ENCODE peak calls at places on chromosomes 4 and X, in five cellular contexts. R, Z, M, I and A are unnamed samples.

GRCh38 chr4:82786004-82786400 is 12.6 kb downstream of the SCD5 start:
- DNase-seq in R (no peak), Z (no peak), M (no peak), I (no peak), A (no peak)

GRCh38 chr4:10664408-10664807 is 20.2 kb downstream of the CLNK start:
- DNase-seq in R (no peak), Z (peak), M (no peak), I (no peak), A (no peak)

GRCh38 chrX:44306336-44306735 is 37.1 kb downstream of the EFHC2 start:
- DNase-seq in R (no peak), Z (peak), M (no peak), I (no peak), A (no peak)

GRCh38 chr4:6957148-6957520 is 47.5 kb downstream of the TBC1D14 start:
- DNase-seq in R (no peak), Z (no peak), M (no peak), I (no peak), A (no peak)

GRCh38 chr4:8831221-8832129 is 40.2 kb downstream of the HMX1 start:
- DNase-seq in R (no peak), Z (no peak), M (no peak), I (no peak), A (no peak)

GRCh38 chrX:150192846-150193245 is 170.3 kb upstream of the MAMLD1 start:
- DNase-seq in R (no peak), Z (no peak), M (no peak), I (no peak), A (no peak)

GRCh38 chr4:83328486-83328885 is 6.2 kb downstream of the HPSE start:
- DNase-seq in R (peak), Z (peak), M (no peak), I (no peak), A (peak)

GRCh38 chr4:98828801-98829200 is 100.1 kb downstream of the EIF4E start:
- DNase-seq in R (no peak), Z (peak), M (peak), I (no peak), A (peak)

GRCh38 chr4:73911746-73912145 is 42.6 kb downstream of the CXCL1 start:
- DNase-seq in R (no peak), Z (no peak), M (no peak), I (no peak), A (no peak)

GRCh38 chr4:86220137-86220536 is 139.7 kb downstream of the MAPK10 start:
- DNase-seq in R (no peak), Z (peak), M (no peak), I (no peak), A (no peak)

GRCh38 chr4:186067757-186068385 is 1.1 kb upstream of the TLR3 start:
- DNase-seq in R (no peak), Z (peak), M (peak), I (peak), A (peak)
- TF ChIP-seq ESRRA in R (no peak), Z (no peak), M (no peak), I (no peak), A (no peak)

GRCh38 chr4:112589207-112589606 is 47.5 kb downstream of the ZGRF1 start:
- DNase-seq in R (peak), Z (peak), M (peak), I (no peak), A (no peak)
- TF ChIP-seq MAX in R (no peak), Z (no peak), M (no peak), I (no peak), A (no peak)

DNA sequence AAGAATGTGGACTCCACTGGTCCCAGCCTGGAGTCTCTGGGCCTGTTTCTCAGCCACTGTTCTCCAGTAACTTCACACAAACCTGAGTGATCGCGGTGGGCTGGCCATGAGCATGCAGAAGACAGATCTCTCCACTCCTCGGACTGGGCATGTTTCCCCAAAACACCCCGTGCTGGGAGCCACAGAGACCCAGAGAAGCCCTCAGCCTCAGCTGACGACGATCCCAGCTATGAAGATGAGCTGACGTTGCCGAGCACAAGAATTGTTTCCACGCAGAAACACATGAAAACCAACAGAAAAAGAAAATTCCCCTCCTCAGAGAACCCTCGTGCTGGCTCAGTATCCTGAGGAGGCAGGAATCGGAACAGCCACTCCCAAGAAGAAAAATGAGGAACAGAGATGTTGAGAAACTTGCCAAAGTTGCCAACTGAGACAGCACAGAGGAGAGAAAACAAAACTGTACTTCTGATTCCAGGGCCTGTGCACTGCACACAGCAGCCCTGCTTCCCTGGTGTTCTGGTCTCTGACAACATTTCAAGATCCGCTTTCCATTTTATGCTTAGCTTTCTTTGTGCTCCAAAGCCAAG is 81.5 kb downstream of the IRF2 start:
- DNase-seq in R (no peak), Z (no peak), M (no peak), I (no peak), A (no peak)
- TF ChIP-seq ESRRA in R (no peak), Z (no peak), M (no peak), I (no peak), A (no peak)

GRCh38 chr4:33724685-33725084 is 2519.6 kb downstream of the ARAP2 start:
- DNase-seq in R (no peak), Z (no peak), M (no peak), I (no peak), A (no peak)

GRCh38 chr4:33722800-33723511 is 2521.4 kb downstream of the ARAP2 start:
- DNase-seq in R (no peak), Z (no peak), M (no peak), I (no peak), A (no peak)

GRCh38 chr4:33722254-33722653 is 2522.1 kb downstream of the ARAP2 start:
- DNase-seq in R (no peak), Z (no peak), M (no peak), I (no peak), A (no peak)

GRCh38 chr4:33725861-33726260 is 2518.5 kb downstream of the ARAP2 start:
- DNase-seq in R (no peak), Z (no peak), M (no peak), I (no peak), A (no peak)
- TF ChIP-seq MAX in R (no peak), Z (no peak), M (no peak), I (no peak), A (no peak)

GRCh38 chrX:102975016-102975415 is 37.9 kb downstream of the RAB40AL start:
- DNase-seq in R (no peak), Z (no peak), M (no peak), I (no peak), A (no peak)
- TF ChIP-seq ESRRA in R (no peak), Z (no peak), M (no peak), I (no peak), A (no peak)

GRCh38 chr4:121973791-121974190 is 21.9 kb upstream of the TRPC3 start:
- DNase-seq in R (no peak), Z (no peak), M (no peak), I (no peak), A (no peak)

GRCh38 chr4:121980643-121981042 is 28.8 kb upstream of the TRPC3 start:
- DNase-seq in R (no peak), Z (no peak), M (no peak), I (no peak), A (no peak)

GRCh38 chr4:121978169-121978516 is 26.3 kb upstream of the TRPC3 start:
- DNase-seq in R (no peak), Z (no peak), M (no peak), I (peak), A (no peak)

DNA sequence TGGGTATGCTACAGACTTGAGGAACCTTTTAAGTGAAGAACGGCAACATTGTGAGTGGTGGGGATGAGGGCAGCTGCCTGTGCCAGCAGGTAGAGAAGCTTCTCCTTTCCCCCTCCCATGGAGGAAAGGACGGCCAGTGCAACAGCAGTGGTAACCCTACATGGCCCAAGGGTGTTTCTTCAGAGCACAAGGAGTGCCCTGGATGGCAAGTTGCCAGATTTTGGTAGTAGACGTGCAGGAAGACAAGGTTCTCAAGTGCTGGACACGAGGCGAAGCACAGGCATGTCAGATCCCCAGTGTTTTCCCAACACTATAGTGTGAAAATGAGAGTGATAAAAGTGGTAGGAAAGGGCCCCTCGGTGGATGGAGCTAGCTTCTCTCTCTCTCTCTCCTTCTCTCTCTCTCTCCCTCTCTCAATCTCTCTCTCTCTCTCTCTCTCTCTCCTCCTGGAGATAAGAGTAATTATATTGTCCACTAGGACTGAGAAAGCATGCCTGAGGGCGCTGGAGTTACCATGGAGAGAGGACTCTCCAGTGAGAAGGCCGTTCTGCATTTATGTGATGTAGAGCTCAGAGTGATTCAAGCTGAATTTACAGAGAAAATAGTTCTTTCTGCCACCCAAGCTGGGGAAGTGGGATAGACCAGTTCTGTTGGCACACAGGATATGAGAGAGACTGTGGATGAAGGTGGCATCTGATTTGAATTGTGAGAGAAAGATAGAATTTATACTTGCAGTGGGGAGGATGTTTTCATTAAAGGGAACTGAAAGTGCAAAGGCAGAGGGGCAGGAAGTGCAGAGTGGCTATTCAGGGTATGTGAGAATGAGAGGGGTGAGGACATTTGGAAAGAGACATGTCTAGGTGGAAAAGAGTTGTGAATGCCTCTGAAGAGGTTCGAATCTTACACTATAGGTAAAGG is 25.6 kb upstream of the TRPC3 start:
- DNase-seq in R (no peak), Z (peak), M (no peak), I (peak), A (no peak)
- TF ChIP-seq MAX in R (no peak), Z (no peak), M (no peak), I (no peak), A (no peak)

DNA sequence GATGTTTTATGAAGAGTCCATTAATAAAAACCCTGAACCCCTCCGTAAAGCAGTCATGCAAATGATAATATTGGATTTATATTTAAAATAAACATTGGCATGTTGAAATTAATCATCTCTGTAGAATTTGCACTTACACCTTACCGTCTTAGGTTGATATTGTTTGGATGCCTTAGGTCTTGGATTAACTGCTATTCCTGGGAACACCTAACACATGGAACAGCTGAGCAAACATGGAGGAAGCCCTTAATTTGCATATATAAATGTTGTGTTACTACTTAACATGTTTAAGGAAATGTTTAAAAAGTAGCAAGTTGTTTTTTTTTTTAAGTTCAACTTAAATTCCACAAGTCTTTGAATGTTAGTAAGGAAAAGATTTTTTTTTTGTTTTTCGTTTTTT is 62.5 kb downstream of the NSD2 start:
- DNase-seq in R (no peak), Z (no peak), M (no peak), I (no peak), A (no peak)
- TF ChIP-seq ESRRA in R (no peak), Z (no peak), M (no peak), I (no peak), A (no peak)